ENCODE peak calls at places on chromosomes 6 and 20, in four cellular contexts. One of them, this sample, is unnamed.
A peak's percentile ranks its signal among the peaks of the same experiment; 100 is the strongest.

GRCh38 chr20:46132705-46133120 is 14.6 kb downstream of the CD40 start:
- DNase-seq in sigmoid colon: peak; percentile 78
- DNase-seq in HepG2: peak; percentile 53
- DNase-seq in K562: peak; percentile 83
- DNase-seq in this sample: no peak

GRCh38 chr6:36272234-36272633 is 2.4 kb downstream of the PNPLA1 start:
- DNase-seq in sigmoid colon: no peak
- DNase-seq in HepG2: no peak
- DNase-seq in K562: no peak
- DNase-seq in this sample: no peak

GRCh38 chr6:75381878-75382633 is 97.5 kb upstream of the TMEM30A start:
- DNase-seq in sigmoid colon: no peak
- DNase-seq in HepG2: no peak
- DNase-seq in K562: no peak
- DNase-seq in this sample: no peak

GRCh38 chr20:22962567-22963439 is 72.3 kb upstream of the SSTR4 start:
- DNase-seq in sigmoid colon: no peak
- DNase-seq in HepG2: no peak
- DNase-seq in K562: no peak
- DNase-seq in this sample: no peak

GRCh38 chr20:18989736-18990474 is 176.3 kb downstream of the SCP2D1 start:
- DNase-seq in sigmoid colon: peak; percentile 92
- DNase-seq in HepG2: no peak
- DNase-seq in K562: no peak
- DNase-seq in this sample: no peak

GRCh38 chr6:38876470-38876869 is 161.4 kb downstream of the DNAH8 start:
- DNase-seq in sigmoid colon: no peak
- DNase-seq in HepG2: no peak
- DNase-seq in K562: no peak
- DNase-seq in this sample: no peak

GRCh38 chr6:101391772-101392560 is 1.5 kb upstream of the GRIK2 start:
- DNase-seq in sigmoid colon: no peak
- DNase-seq in HepG2: no peak
- DNase-seq in K562: no peak
- DNase-seq in this sample: peak; percentile 89

GRCh38 chr20:18637296-18637695 is 49.4 kb downstream of the DTD1 start:
- DNase-seq in sigmoid colon: no peak
- DNase-seq in HepG2: no peak
- DNase-seq in K562: no peak
- DNase-seq in this sample: no peak

GRCh38 chr20:16485406-16485805 is 87.8 kb downstream of the KIF16B start:
- DNase-seq in sigmoid colon: no peak
- DNase-seq in HepG2: no peak
- DNase-seq in K562: no peak
- DNase-seq in this sample: no peak

GRCh38 chr6:29035951-29036350 is 9.0 kb downstream of the OR2W1 start:
- DNase-seq in sigmoid colon: no peak
- DNase-seq in HepG2: no peak
- DNase-seq in K562: no peak
- DNase-seq in this sample: no peak

GRCh38 chr6:109069746-109070145 is 24.9 kb downstream of the SESN1 start:
- DNase-seq in sigmoid colon: no peak
- DNase-seq in HepG2: no peak
- DNase-seq in K562: no peak
- DNase-seq in this sample: no peak

GRCh38 chr6:32662836-32663235 is 3.6 kb downstream of the HLA-DQB1 start:
- DNase-seq in sigmoid colon: no peak
- DNase-seq in HepG2: no peak
- DNase-seq in K562: no peak
- DNase-seq in this sample: no peak

DNA sequence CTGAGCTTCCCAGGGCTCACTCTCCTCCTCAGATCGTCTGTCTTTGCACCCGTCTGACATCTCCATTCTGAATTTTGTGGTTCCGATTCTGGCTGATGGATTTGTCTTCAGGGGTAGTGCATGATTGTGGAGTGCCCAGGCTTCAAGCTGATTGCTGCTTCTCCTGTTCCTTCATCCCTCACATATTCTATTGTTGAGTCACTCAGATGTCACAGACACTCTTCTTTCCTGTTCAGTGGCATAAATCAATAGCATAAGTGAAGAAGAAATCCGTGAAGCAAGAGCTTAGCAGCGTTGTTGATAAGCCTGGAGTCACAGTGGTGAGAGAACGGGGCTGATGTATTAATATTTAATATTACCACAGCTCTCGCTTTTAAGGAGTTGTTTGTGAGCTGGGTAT is 152.5 kb downstream of the MTHFD1L start:
- DNase-seq in sigmoid colon: no peak
- DNase-seq in HepG2: no peak
- DNase-seq in K562: no peak
- DNase-seq in this sample: no peak
- TF ChIP-seq POLR2AphosphoS5 in sigmoid colon: no peak
- TF ChIP-seq POLR2AphosphoS5 in HepG2: no peak
- TF ChIP-seq POLR2AphosphoS5 in K562: no peak
- TF ChIP-seq POLR2AphosphoS5 in this sample: no peak

GRCh38 chr20:24734139-24734538 is 214.9 kb upstream of the CST7 start:
- DNase-seq in sigmoid colon: no peak
- DNase-seq in HepG2: no peak
- DNase-seq in K562: no peak
- DNase-seq in this sample: peak; percentile 66
- TF ChIP-seq EP300 in sigmoid colon: no peak
- TF ChIP-seq EP300 in HepG2: no peak
- TF ChIP-seq EP300 in K562: no peak
- TF ChIP-seq EP300 in this sample: no peak

GRCh38 chr6:25277857-25278256 is 1.3 kb upstream of the CARMIL1 start:
- DNase-seq in sigmoid colon: no peak
- DNase-seq in HepG2: no peak
- DNase-seq in K562: no peak
- DNase-seq in this sample: no peak

GRCh38 chr6:25280617-25280990 is 1.4 kb downstream of the CARMIL1 start:
- DNase-seq in sigmoid colon: no peak
- DNase-seq in HepG2: peak; percentile 45
- DNase-seq in K562: no peak
- DNase-seq in this sample: no peak

GRCh38 chr6:25279748-25280616 is 808 bp downstream of the CARMIL1 start:
- DNase-seq in sigmoid colon: peak; percentile 68
- DNase-seq in HepG2: peak; percentile 30
- DNase-seq in K562: peak; percentile 19
- DNase-seq in this sample: no peak

GRCh38 chr6:25278557-25278913 is 639 bp upstream of the CARMIL1 start:
- DNase-seq in sigmoid colon: no peak
- DNase-seq in HepG2: no peak
- DNase-seq in K562: peak; percentile 14
- DNase-seq in this sample: no peak

GRCh38 chr6:25278914-25279747 is at the start of gene CARMIL1:
- DNase-seq in sigmoid colon: peak; percentile 87
- DNase-seq in HepG2: peak; percentile 54
- DNase-seq in K562: peak; percentile 91
- DNase-seq in this sample: no peak
- TF ChIP-seq POLR2AphosphoS5 in sigmoid colon: no peak
- TF ChIP-seq POLR2AphosphoS5 in HepG2: no peak
- TF ChIP-seq POLR2AphosphoS5 in K562: no peak
- TF ChIP-seq POLR2AphosphoS5 in this sample: peak; percentile 12

GRCh38 chr6:166636191-166636938 is 9.3 kb upstream of the RPS6KA2 start:
- DNase-seq in sigmoid colon: no peak
- DNase-seq in HepG2: no peak
- DNase-seq in K562: no peak
- DNase-seq in this sample: no peak

GRCh38 chr6:166632731-166633130 is 5.7 kb upstream of the RPS6KA2 start:
- DNase-seq in sigmoid colon: no peak
- DNase-seq in HepG2: no peak
- DNase-seq in K562: no peak
- DNase-seq in this sample: no peak

GRCh38 chr6:166635556-166635955 is 8.5 kb upstream of the RPS6KA2 start:
- DNase-seq in sigmoid colon: no peak
- DNase-seq in HepG2: no peak
- DNase-seq in K562: no peak
- DNase-seq in this sample: no peak

GRCh38 chr6:166635146-166635545 is 8.1 kb upstream of the RPS6KA2 start:
- DNase-seq in sigmoid colon: no peak
- DNase-seq in HepG2: no peak
- DNase-seq in K562: no peak
- DNase-seq in this sample: no peak

DNA sequence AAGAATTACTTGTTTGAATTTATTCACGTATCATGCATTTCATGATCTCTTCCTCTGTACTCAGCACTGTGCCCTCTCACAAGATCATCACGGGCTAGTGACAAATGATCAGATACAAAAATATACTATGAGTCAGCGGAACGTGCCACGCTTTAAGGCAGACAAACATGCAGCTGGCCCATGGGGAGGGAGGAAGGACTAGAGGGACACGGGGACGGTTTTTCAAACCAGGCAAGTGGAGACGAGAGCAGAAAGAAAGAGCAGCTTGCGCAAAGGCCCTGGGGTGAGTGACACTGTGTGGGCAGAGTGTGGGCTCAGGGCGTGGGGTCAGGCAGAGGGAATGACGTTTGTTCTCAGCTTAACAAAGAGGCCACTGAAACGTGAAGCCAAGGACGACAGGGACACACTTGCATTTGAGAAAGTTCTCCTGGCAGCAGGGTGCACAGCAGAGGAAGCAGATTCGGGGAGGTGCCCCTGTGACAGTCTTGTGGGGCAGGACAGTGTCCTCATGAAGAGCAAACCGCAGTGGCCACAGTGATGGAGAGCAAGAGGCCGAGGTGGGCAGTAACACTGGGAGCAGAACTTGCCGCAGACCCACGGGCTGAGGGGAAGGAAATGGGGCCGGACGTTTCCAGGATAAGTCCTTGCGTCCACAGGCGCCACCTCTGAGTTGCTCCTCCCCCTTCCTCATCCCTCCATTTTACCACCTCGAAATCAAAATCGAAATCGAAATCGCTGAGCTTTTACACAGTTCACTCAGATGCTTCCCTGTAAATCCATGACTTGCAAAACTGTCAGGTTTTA is 6.9 kb upstream of the RPS6KA2 start:
- DNase-seq in sigmoid colon: no peak
- DNase-seq in HepG2: peak; percentile 20
- DNase-seq in K562: peak; percentile 41
- DNase-seq in this sample: no peak
- TF ChIP-seq EP300 in sigmoid colon: no peak
- TF ChIP-seq EP300 in HepG2: no peak
- TF ChIP-seq EP300 in K562: no peak
- TF ChIP-seq EP300 in this sample: no peak